ENCODE peak calls at places on chromosomes 11 and 22, in six cellular contexts. F, A, G, H, R and X are unnamed samples.

GRCh38 chr11:47181271-47181670 is 4.6 kb upstream of the ARFGAP2 start:
- DNase-seq in F (no peak), A (no peak), G (no peak), H (no peak), R (no peak), X (no peak)

GRCh38 chr11:82864268-82864667 is 36.0 kb downstream of the PRCP start:
- DNase-seq in F (no peak), A (peak; percentile 53), G (peak; percentile 47), H (peak; percentile 82), R (peak; percentile 20), X (peak; percentile 77)

GRCh38 chr11:67349036-67349435 is 4.3 kb downstream of the POLD4 start:
- DNase-seq in F (no peak), A (no peak), G (no peak), H (no peak), R (no peak), X (no peak)

GRCh38 chr22:40463017-40463631 is 92.7 kb downstream of the SGSM3 start:
- DNase-seq in F (no peak), A (no peak), G (no peak), H (peak; percentile 91), R (no peak), X (peak; percentile 58)

GRCh38 chr11:34468209-34468841 is 29.6 kb downstream of the CAT start:
- DNase-seq in F (no peak), A (no peak), G (peak; percentile 12), H (peak; percentile 77), R (no peak), X (no peak)

GRCh38 chr22:29314537-29315285 is 786 bp downstream of the RASL10A start:
- DNase-seq in F (peak; percentile 62), A (no peak), G (no peak), H (no peak), R (no peak), X (no peak)

GRCh38 chr11:83063073-83063754 is 8.5 kb downstream of the RAB30 start:
- DNase-seq in F (no peak), A (no peak), G (peak; percentile 80), H (no peak), R (no peak), X (no peak)

GRCh38 chr11:126544311-126545056 is 189.0 kb downstream of the ST3GAL4 start:
- DNase-seq in F (no peak), A (no peak), G (peak; percentile 71), H (no peak), R (no peak), X (no peak)

GRCh38 chr11:111748035-111748804 is 18.0 kb downstream of the PPP2R1B start:
- DNase-seq in F (no peak), A (peak; percentile 82), G (no peak), H (no peak), R (no peak), X (no peak)

GRCh38 chr11:109808569-109808968 is 284.6 kb upstream of the ZC3H12C start:
- DNase-seq in F (no peak), A (no peak), G (peak; percentile 16), H (no peak), R (no peak), X (no peak)

GRCh38 chr11:126336646-126337045 is 18.8 kb upstream of the ST3GAL4 start:
- DNase-seq in F (peak; percentile 38), A (no peak), G (no peak), H (peak; percentile 86), R (no peak), X (no peak)

GRCh38 chr22:37972527-37972926 is 11.8 kb downstream of the SOX10 start:
- DNase-seq in F (no peak), A (no peak), G (no peak), H (no peak), R (no peak), X (no peak)

GRCh38 chr22:45968751-45969413 is 8.1 kb downstream of the WNT7B start:
- DNase-seq in F (no peak), A (no peak), G (peak; percentile 67), H (no peak), R (no peak), X (no peak)

GRCh38 chr11:62905927-62906531 is 15.1 kb downstream of the CHRM1 start:
- DNase-seq in F (peak; percentile 74), A (peak; percentile 90), G (peak; percentile 72), H (peak; percentile 77), R (peak; percentile 72), X (peak; percentile 74)

GRCh38 chr22:29454186-29454745 is 15.9 kb downstream of the RFPL1 start:
- DNase-seq in F (no peak), A (no peak), G (no peak), H (no peak), R (no peak), X (no peak)

GRCh38 chr11:123438191-123438627 is 8.1 kb downstream of the GRAMD1B start:
- DNase-seq in F (no peak), A (no peak), G (peak; percentile 64), H (no peak), R (no peak), X (no peak)

GRCh38 chr22:43515902-43516301 is 104.1 kb downstream of the MPPED1 start:
- DNase-seq in F (no peak), A (no peak), G (no peak), H (no peak), R (no peak), X (no peak)

GRCh38 chr11:106495046-106495445 is 417.6 kb downstream of the AASDHPPT start:
- DNase-seq in F (no peak), A (no peak), G (peak; percentile 51), H (no peak), R (no peak), X (no peak)

GRCh38 chr11:95792200-95792599 is 1.9 kb downstream of the CEP57 start:
- DNase-seq in F (no peak), A (no peak), G (no peak), H (no peak), R (no peak), X (no peak)

GRCh38 chr11:67795746-67796145 is 121.3 kb upstream of the ALDH3B2 start:
- DNase-seq in F (no peak), A (no peak), G (no peak), H (no peak), R (no peak), X (no peak)

GRCh38 chr11:72624496-72625201 is 49.6 kb downstream of the PDE2A start:
- DNase-seq in F (no peak), A (no peak), G (no peak), H (no peak), R (peak; percentile 45), X (peak; percentile 92)

GRCh38 chr11:1060885-1061616 is 13.6 kb upstream of the MUC2 start:
- DNase-seq in F (peak; percentile 90), A (no peak), G (peak; percentile 82), H (no peak), R (no peak), X (no peak)

GRCh38 chr22:29553391-29554224 is at the start of gene THOC5:
- DNase-seq in F (peak; percentile 96), A (peak; percentile 96), G (peak; percentile 95), H (peak; percentile 96), R (peak; percentile 95), X (peak; percentile 86)

GRCh38 chr22:49634006-49634772 is 193.5 kb downstream of the BRD1 start:
- DNase-seq in F (peak; percentile 45), A (no peak), G (no peak), H (no peak), R (no peak), X (no peak)

GRCh38 chr11:61349189-61349751 is 12.4 kb downstream of the CYB561A3 start:
- DNase-seq in F (no peak), A (no peak), G (no peak), H (no peak), R (no peak), X (no peak)

GRCh38 chr22:35708453-35708852 is 9.2 kb upstream of the APOL5 start:
- DNase-seq in F (no peak), A (no peak), G (no peak), H (no peak), R (no peak), X (no peak)
- TF ChIP-seq CTCF in F (no peak), A (no peak), G (no peak), H (no peak), R (no peak), X (no peak)

GRCh38 chr11:75968021-75968685 is 153.1 kb downstream of the UVRAG start:
- DNase-seq in F (no peak), A (no peak), G (no peak), H (no peak), R (no peak), X (no peak)
- TF ChIP-seq CTCF in F (no peak), A (no peak), G (no peak), H (no peak), R (no peak), X (no peak)

GRCh38 chr11:3685923-3686322 is 14.7 kb upstream of the CHRNA10 start:
- DNase-seq in F (no peak), A (no peak), G (no peak), H (no peak), R (no peak), X (no peak)

GRCh38 chr11:3684787-3685186 is 13.6 kb upstream of the CHRNA10 start:
- DNase-seq in F (no peak), A (no peak), G (no peak), H (no peak), R (no peak), X (no peak)

GRCh38 chr11:3686751-3687150 is 15.6 kb upstream of the CHRNA10 start:
- DNase-seq in F (no peak), A (no peak), G (no peak), H (no peak), R (no peak), X (no peak)

GRCh38 chr11:3684129-3684685 is 13.0 kb upstream of the CHRNA10 start:
- DNase-seq in F (no peak), A (no peak), G (no peak), H (no peak), R (no peak), X (no peak)

DNA sequence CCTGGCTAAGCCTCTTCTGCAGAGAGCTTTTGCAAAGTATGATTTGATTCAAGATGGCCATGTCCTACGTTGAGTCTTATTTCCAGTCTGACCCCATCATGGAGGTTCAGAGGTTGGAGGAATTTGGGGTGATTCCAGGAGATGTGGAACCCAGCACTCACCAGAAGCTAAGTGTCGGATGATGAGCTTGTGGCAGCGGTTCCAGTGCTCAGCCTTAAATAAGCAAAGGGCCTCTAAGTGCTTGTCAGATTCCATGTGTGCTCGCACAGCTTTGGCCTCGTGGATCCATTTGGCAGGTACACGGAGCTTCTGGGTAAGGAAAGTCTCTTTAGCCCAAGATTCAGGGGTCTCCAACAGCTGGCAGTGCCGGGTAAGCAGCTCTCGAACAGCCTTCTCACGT is 11.9 kb upstream of the CHRNA10 start:
- DNase-seq in F (no peak), A (no peak), G (no peak), H (no peak), R (no peak), X (no peak)
- TF ChIP-seq CTCF in F (no peak), A (no peak), G (no peak), H (no peak), R (no peak), X (no peak)

GRCh38 chr11:79291948-79292347 is 148.9 kb downstream of the TENM4 start:
- DNase-seq in F (no peak), A (no peak), G (peak; percentile 32), H (no peak), R (no peak), X (no peak)
- TF ChIP-seq CTCF in F (no peak), A (no peak), G (no peak), H (no peak), R (no peak), X (no peak)